ENCODE peak calls at places on chromosomes 7 and 10, in four cellular contexts. S is heart right ventricle, N is Calu3, L is occipital lobe. Y is an unnamed sample.

GRCh38 chr7:1973321-1974251 is 259.2 kb downstream of the MAD1L1 start:
- DNase-seq in S (no peak), N (no peak), L (no peak), Y (no peak)

GRCh38 chr10:121690152-121690551 is 91.9 kb upstream of the FGFR2 start:
- DNase-seq in L (no peak), N (no peak), S (no peak), Y (no peak)

GRCh38 chr10:119655566-119656001 is 4.4 kb downstream of the BAG3 start:
- DNase-seq in S (peak), N (peak), L (no peak), Y (no peak)

GRCh38 chr10:121553455-121553854 is 44.8 kb downstream of the FGFR2 start:
- DNase-seq in L (no peak), S (no peak), N (no peak), Y (no peak)

GRCh38 chr10:59229451-59229850 is 53.0 kb downstream of the PHYHIPL start:
- DNase-seq in N (no peak), L (no peak), S (no peak), Y (no peak)

GRCh38 chr7:51340029-51340838 is 23.6 kb upstream of the COBL start:
- DNase-seq in L (no peak), N (peak), S (no peak), Y (no peak)

GRCh38 chr7:1455241-1455939 is 3.9 kb downstream of the MICALL2 start:
- DNase-seq in N (peak), L (no peak), S (no peak), Y (no peak)

GRCh38 chr10:1609596-1609995 is 127.7 kb downstream of the ADARB2 start:
- DNase-seq in N (no peak), S (no peak), L (no peak), Y (no peak)

GRCh38 chr7:28110427-28111012 is 70.1 kb downstream of the JAZF1 start:
- DNase-seq in N (no peak), L (no peak), S (no peak), Y (no peak)

GRCh38 chr7:65216469-65216868 is 157.2 kb upstream of the ZNF92 start:
- DNase-seq in N (peak), S (no peak), L (no peak), Y (peak)

GRCh38 chr7:2978403-2978802 is 65.3 kb downstream of the CARD11 start:
- DNase-seq in L (no peak), N (no peak), S (peak), Y (no peak)

GRCh38 chr7:90424720-90425119 is 21.5 kb downstream of the CLDN12 start:
- DNase-seq in L (no peak), N (no peak), S (no peak), Y (no peak)

GRCh38 chr7:102468416-102469350 is 3.9 kb downstream of the LRWD1 start:
- DNase-seq in N (no peak), L (no peak), S (peak), Y (no peak)

GRCh38 chr7:33774762-33775523 is 130.4 kb upstream of the BMPER start:
- DNase-seq in L (no peak), S (no peak), N (no peak), Y (no peak)

GRCh38 chr7:99000904-99001442 is 122.6 kb downstream of the TRRAP start:
- DNase-seq in S (no peak), L (no peak), N (no peak), Y (no peak)

GRCh38 chr10:11448545-11449244 is 162.8 kb downstream of the USP6NL start:
- DNase-seq in L (no peak), N (no peak), S (no peak), Y (no peak)

GRCh38 chr7:52410032-52410431 is 625.4 kb upstream of the POM121L12 start:
- DNase-seq in S (no peak), N (no peak), L (no peak), Y (no peak)

GRCh38 chr7:159118623-159119022 is 26.0 kb downstream of the VIPR2 start:
- DNase-seq in L (no peak), S (no peak), N (no peak), Y (no peak)

GRCh38 chr7:12370249-12370648 is 33.4 kb downstream of the VWDE start:
- DNase-seq in N (no peak), S (no peak), L (no peak), Y (no peak)

GRCh38 chr10:118595064-118595420 is 406 bp downstream of the PRLHR start:
- DNase-seq in S (no peak), L (no peak), N (no peak), Y (no peak)

GRCh38 chr7:86733783-86734182 is 90.1 kb downstream of the GRM3 start:
- DNase-seq in S (no peak), N (no peak), L (no peak), Y (no peak)

GRCh38 chr10:77333610-77334340 is 303.8 kb downstream of the KCNMA1 start:
- DNase-seq in L (no peak), N (peak), S (no peak), Y (no peak)

GRCh38 chr7:38838992-38839391 is 70.0 kb downstream of the VPS41 start:
- DNase-seq in N (no peak), S (no peak), L (no peak), Y (no peak)

GRCh38 chr7:158751199-158751598 is 46.6 kb upstream of the NCAPG2 start:
- DNase-seq in N (no peak), S (no peak), L (no peak), Y (no peak)

GRCh38 chr7:47636693-47637175 is 54.8 kb upstream of the TNS3 start:
- DNase-seq in S (no peak), L (no peak), N (no peak), Y (no peak)

GRCh38 chr7:94431620-94432295 is 37.1 kb downstream of the COL1A2 start:
- DNase-seq in L (no peak), S (no peak), N (no peak), Y (no peak)

GRCh38 chr10:35335718-35336083 is 608 bp upstream of the CCNY start:
- DNase-seq in N (peak), L (no peak), S (no peak), Y (no peak)

GRCh38 chr10:80493482-80494021 is 39.4 kb downstream of the TSPAN14 start:
- DNase-seq in N (no peak), S (no peak), L (no peak), Y (no peak)